ENCODE peak calls at places on chromosomes 6 and 20, in six cellular contexts. One of them, this sample, is unnamed.

GRCh38 chr6:123417411-123417810 is 219.3 kb downstream of the TRDN start:
- DNase-seq in skeletal muscle cell: no peak
- DNase-seq in central memory CD4-positive, alpha-beta T cell: no peak
- DNase-seq in cardiac fibroblast: no peak
- DNase-seq in CD4-positive, alpha-beta T cell: no peak
- DNase-seq in mesothelial cell of epicardium: no peak
- DNase-seq in this sample: no peak

GRCh38 chr6:163837681-163838431 is 423.3 kb downstream of the QKI start:
- DNase-seq in skeletal muscle cell: no peak
- DNase-seq in central memory CD4-positive, alpha-beta T cell: no peak
- DNase-seq in cardiac fibroblast: no peak
- DNase-seq in CD4-positive, alpha-beta T cell: no peak
- DNase-seq in mesothelial cell of epicardium: no peak
- DNase-seq in this sample: no peak

GRCh38 chr6:1390805-1391511 is 1.6 kb downstream of the FOXF2 start:
- DNase-seq in skeletal muscle cell: peak; percentile 19
- DNase-seq in central memory CD4-positive, alpha-beta T cell: no peak
- DNase-seq in cardiac fibroblast: peak; percentile 16
- DNase-seq in CD4-positive, alpha-beta T cell: no peak
- DNase-seq in mesothelial cell of epicardium: no peak
- DNase-seq in this sample: no peak

GRCh38 chr6:134000443-134000842 is 47.4 kb downstream of the TBPL1 start:
- DNase-seq in skeletal muscle cell: no peak
- DNase-seq in central memory CD4-positive, alpha-beta T cell: no peak
- DNase-seq in cardiac fibroblast: no peak
- DNase-seq in CD4-positive, alpha-beta T cell: no peak
- DNase-seq in mesothelial cell of epicardium: no peak
- DNase-seq in this sample: no peak

GRCh38 chr6:35236223-35236622 is 22.5 kb downstream of the SCUBE3 start:
- DNase-seq in skeletal muscle cell: no peak
- DNase-seq in central memory CD4-positive, alpha-beta T cell: no peak
- DNase-seq in cardiac fibroblast: no peak
- DNase-seq in CD4-positive, alpha-beta T cell: no peak
- DNase-seq in mesothelial cell of epicardium: no peak
- DNase-seq in this sample: no peak

GRCh38 chr6:15359335-15359862 is 113.5 kb downstream of the JARID2 start:
- DNase-seq in skeletal muscle cell: no peak
- DNase-seq in central memory CD4-positive, alpha-beta T cell: no peak
- DNase-seq in cardiac fibroblast: no peak
- DNase-seq in CD4-positive, alpha-beta T cell: no peak
- DNase-seq in mesothelial cell of epicardium: no peak
- DNase-seq in this sample: no peak

GRCh38 chr6:70852667-70853246 is 104.1 kb downstream of the B3GAT2 start:
- DNase-seq in skeletal muscle cell: no peak
- DNase-seq in central memory CD4-positive, alpha-beta T cell: no peak
- DNase-seq in cardiac fibroblast: no peak
- DNase-seq in CD4-positive, alpha-beta T cell: no peak
- DNase-seq in mesothelial cell of epicardium: no peak
- DNase-seq in this sample: no peak

GRCh38 chr6:82363368-82364086 is at the start of gene TPBG:
- DNase-seq in skeletal muscle cell: peak; percentile 54
- DNase-seq in central memory CD4-positive, alpha-beta T cell: no peak
- DNase-seq in cardiac fibroblast: peak; percentile 67
- DNase-seq in CD4-positive, alpha-beta T cell: no peak
- DNase-seq in mesothelial cell of epicardium: peak; percentile 49
- DNase-seq in this sample: no peak

GRCh38 chr6:79812195-79812594 is 135.2 kb downstream of the ELOVL4 start:
- DNase-seq in skeletal muscle cell: no peak
- DNase-seq in central memory CD4-positive, alpha-beta T cell: no peak
- DNase-seq in cardiac fibroblast: no peak
- DNase-seq in CD4-positive, alpha-beta T cell: no peak
- DNase-seq in mesothelial cell of epicardium: no peak
- DNase-seq in this sample: no peak

GRCh38 chr6:159691133-159691962 is 1.7 kb downstream of the SOD2 start:
- DNase-seq in skeletal muscle cell: peak; percentile 64
- DNase-seq in central memory CD4-positive, alpha-beta T cell: peak; percentile 58
- DNase-seq in cardiac fibroblast: peak; percentile 97
- DNase-seq in CD4-positive, alpha-beta T cell: no peak
- DNase-seq in mesothelial cell of epicardium: no peak
- DNase-seq in this sample: peak; percentile 72

GRCh38 chr20:46820682-46821081 is 74.0 kb upstream of the EYA2 start:
- DNase-seq in skeletal muscle cell: no peak
- DNase-seq in central memory CD4-positive, alpha-beta T cell: no peak
- DNase-seq in cardiac fibroblast: no peak
- DNase-seq in CD4-positive, alpha-beta T cell: no peak
- DNase-seq in mesothelial cell of epicardium: no peak
- DNase-seq in this sample: no peak

GRCh38 chr6:53523511-53524454 is 21.1 kb downstream of the GCLC start:
- DNase-seq in skeletal muscle cell: no peak
- DNase-seq in central memory CD4-positive, alpha-beta T cell: no peak
- DNase-seq in cardiac fibroblast: no peak
- DNase-seq in CD4-positive, alpha-beta T cell: no peak
- DNase-seq in mesothelial cell of epicardium: no peak
- DNase-seq in this sample: no peak